ENCODE peak calls at places on chromosomes 4 and X, in six cellular contexts. S is activated T-helper 1 cell treated with anti-CD3 and anti-CD28 coated beads, Interleukin-2, amount 50 U/mL, for 16 hours; U is activated CD4-positive, alpha-beta T cell treated with anti-CD3 and anti-CD28 coated beads, Interleukin-2, amount 50 U/mL, for 24 hours; D is stimulated activated CD8-positive, alpha-beta memory T cell treated with anti-CD3 and anti-CD28 coated beads, Interleukin-12 subunit alpha, Interleukin-12 subunit beta, amount 100 ng/mL, for 1 hour; J is sciatic nerve; W is lower lobe of right lung. H is an unnamed sample.

GRCh38 chrX:10533686-10534365 is 86.6 kb downstream of the MID1 start:
- DNase-seq in D (no peak), S (no peak), W (no peak), U (no peak), J (no peak), H (no peak)

GRCh38 chrX:2650865-2651264 is 40.2 kb upstream of the CD99 start:
- DNase-seq in J (no peak), S (no peak), U (no peak), D (no peak), W (no peak), H (no peak)

GRCh38 chr4:151174784-151175183 is 75.4 kb downstream of the RPS3A start:
- DNase-seq in U (no peak), J (no peak), W (no peak), S (no peak), D (no peak), H (no peak)

GRCh38 chr4:170687751-170688150 is 598.0 kb upstream of the AADAT start:
- DNase-seq in U (no peak), S (no peak), D (no peak), J (no peak), W (no peak), H (no peak)

GRCh38 chr4:62531250-62531649 is 1331.1 kb downstream of the ADGRL3 start:
- DNase-seq in S (no peak), U (no peak), D (no peak), W (no peak), J (no peak), H (no peak)

GRCh38 chr4:108830509-108831244 is 67.8 kb upstream of the ETNPPL start:
- DNase-seq in J (no peak), U (no peak), D (no peak), S (no peak), W (peak), H (no peak)

GRCh38 chrX:17547658-17548057 is 172.7 kb downstream of the NHS start:
- DNase-seq in D (no peak), J (peak), U (no peak), W (peak), S (no peak), H (peak)

GRCh38 chr4:74308215-74308614 is at the start of gene EPGN:
- DNase-seq in W (no peak), J (no peak), S (no peak), D (no peak), U (no peak), H (peak)

GRCh38 chr4:93147524-93148212 is 680.9 kb upstream of the ATOH1 start:
- DNase-seq in U (no peak), S (no peak), W (no peak), J (no peak), D (no peak), H (no peak)

GRCh38 chrX:68721546-68721945 is 74.1 kb downstream of the STARD8 start:
- DNase-seq in U (no peak), D (no peak), W (no peak), S (no peak), J (no peak), H (no peak)

GRCh38 chrX:44384688-44385338 is 41.3 kb upstream of the EFHC2 start:
- DNase-seq in J (no peak), W (no peak), U (no peak), D (no peak), S (no peak), H (no peak)

GRCh38 chrX:70254909-70255308 is 5.1 kb downstream of the P2RY4 start:
- DNase-seq in U (no peak), J (no peak), W (no peak), S (no peak), D (no peak), H (no peak)

GRCh38 chr4:99848576-99848975 is 31.9 kb downstream of the DAPP1 start:
- DNase-seq in J (no peak), U (peak), W (no peak), D (no peak), S (no peak), H (no peak)

GRCh38 chr4:180618396-180618795 is 1624.8 kb upstream of the TENM3 start:
- DNase-seq in W (no peak), U (no peak), J (no peak), S (no peak), D (no peak), H (no peak)

GRCh38 chrX:24371391-24371972 is 11.0 kb downstream of the SUPT20HL1 start:
- DNase-seq in D (peak), W (no peak), J (peak), S (peak), U (peak), H (no peak)

GRCh38 chrX:150870487-150871340 is 27.8 kb downstream of the CD99L2 start:
- DNase-seq in U (no peak), W (no peak), J (no peak), S (no peak), D (no peak), H (no peak)

GRCh38 chr4:22962186-22962786 is 269.5 kb downstream of the GBA3 start:
- DNase-seq in W (no peak), U (no peak), D (no peak), S (no peak), J (no peak), H (no peak)

GRCh38 chr4:73212982-73213730 is 45.4 kb downstream of the ANKRD17 start:
- DNase-seq in S (no peak), U (no peak), J (no peak), W (no peak), D (no peak), H (no peak)

GRCh38 chr4:182604161-182604591 is 313.0 kb downstream of the DCTD start:
- DNase-seq in J (no peak), W (no peak), S (no peak), U (no peak), D (no peak), H (no peak)

GRCh38 chrX:126063984-126064383 is 102.1 kb downstream of the DCAF12L2 start:
- DNase-seq in J (no peak), S (no peak), D (no peak), U (no peak), W (no peak), H (no peak)

GRCh38 chr4:66911898-66912297 is 633.4 kb downstream of the CENPC start:
- DNase-seq in J (no peak), S (no peak), U (no peak), D (no peak), W (no peak), H (no peak)

GRCh38 chr4:169253087-169253675 is 17.6 kb downstream of the SH3RF1 start:
- DNase-seq in U (no peak), W (no peak), J (no peak), D (no peak), S (no peak), H (no peak)

GRCh38 chr4:7287918-7288280 is 95.6 kb downstream of the SORCS2 start:
- DNase-seq in J (no peak), S (no peak), W (no peak), D (no peak), U (no peak), H (no peak)

GRCh38 chr4:123443401-123444297 is 47.1 kb downstream of the SPRY1 start:
- DNase-seq in D (no peak), U (no peak), S (no peak), W (peak), J (no peak), H (no peak)

GRCh38 chr4:55754754-55755350 is 64.7 kb upstream of the EXOC1L start:
- DNase-seq in D (no peak), U (no peak), W (no peak), S (no peak), J (no peak), H (no peak)

GRCh38 chr4:53306729-53307128 is 59.1 kb downstream of the SCFD2 start:
- DNase-seq in D (no peak), U (no peak), J (no peak), S (no peak), W (no peak), H (no peak)

GRCh38 chr4:157741642-157742041 is 431.2 kb downstream of the GASK1B start:
- DNase-seq in S (no peak), J (no peak), D (no peak), U (no peak), W (no peak), H (no peak)

GRCh38 chr4:109921384-109921808 is 8.7 kb downstream of the EGF start:
- DNase-seq in J (no peak), W (no peak), S (no peak), U (no peak), D (no peak), H (no peak)

GRCh38 chr4:165060938-165061337 is 7.3 kb downstream of the TRIM75 start:
- DNase-seq in J (no peak), U (no peak), S (no peak), W (no peak), D (no peak), H (no peak)

GRCh38 chr4:113445286-113445685 is 316.3 kb downstream of the CAMK2D start:
- DNase-seq in S (no peak), J (peak), U (no peak), W (no peak), D (no peak), H (peak)

GRCh38 chrX:150833454-150834056 is 64.9 kb downstream of the CD99L2 start:
- DNase-seq in S (no peak), W (no peak), J (no peak), U (no peak), D (no peak), H (no peak)